ENCODE peak calls at places on chromosome 11, in five cellular contexts. L, O, G, V and E are unnamed samples.

GRCh38 chr11:84800755-84801346 is 826.3 kb downstream of the DLG2 start:
- DNase-seq in V (no peak), L (no peak), G (no peak), O (peak), E (no peak)

GRCh38 chr11:2516276-2517015 is 71.6 kb downstream of the KCNQ1 start:
- DNase-seq in O (no peak), L (no peak), V (peak), G (no peak), E (peak)

GRCh38 chr11:110374921-110375320 is 54.8 kb upstream of the FDX1 start:
- DNase-seq in O (no peak), L (peak), G (no peak), V (no peak), E (no peak)

GRCh38 chr11:17735823-17736772 is 1.5 kb downstream of the KCNC1 start:
- DNase-seq in L (no peak), V (no peak), O (no peak), G (no peak), E (no peak)

GRCh38 chr11:119614227-119615002 is 114.6 kb downstream of the NECTIN1 start:
- DNase-seq in L (no peak), V (no peak), G (no peak), O (no peak), E (no peak)

GRCh38 chr11:35035894-35036408 is 103.0 kb upstream of the CD44 start:
- DNase-seq in L (peak), O (peak), G (no peak), V (no peak), E (no peak)

GRCh38 chr11:68844801-68845200 is 3.1 kb upstream of the CPT1A start:
- DNase-seq in V (no peak), G (no peak), L (no peak), O (no peak), E (no peak)

GRCh38 chr11:2390871-2391662 is 9.5 kb upstream of the TSSC4 start:
- DNase-seq in L (no peak), O (peak), V (no peak), G (no peak), E (no peak)

GRCh38 chr11:77569671-77570070 is 20.1 kb upstream of the AQP11 start:
- DNase-seq in L (no peak), G (no peak), V (no peak), O (no peak), E (no peak)

GRCh38 chr11:95005642-95006041 is 19.4 kb upstream of the KDM4E start:
- DNase-seq in O (no peak), V (no peak), L (no peak), G (no peak), E (no peak)

GRCh38 chr11:39668640-39669039 is 1790.8 kb downstream of the LRRC4C start:
- DNase-seq in G (no peak), V (no peak), L (no peak), O (no peak), E (no peak)

GRCh38 chr11:394034-394857 is at the start of gene PKP3:
- DNase-seq in G (no peak), V (no peak), O (peak), L (no peak), E (peak)

GRCh38 chr11:82733444-82734119 is at the start of gene FAM181B:
- DNase-seq in V (peak), L (peak), O (no peak), G (peak), E (peak)

DNA sequence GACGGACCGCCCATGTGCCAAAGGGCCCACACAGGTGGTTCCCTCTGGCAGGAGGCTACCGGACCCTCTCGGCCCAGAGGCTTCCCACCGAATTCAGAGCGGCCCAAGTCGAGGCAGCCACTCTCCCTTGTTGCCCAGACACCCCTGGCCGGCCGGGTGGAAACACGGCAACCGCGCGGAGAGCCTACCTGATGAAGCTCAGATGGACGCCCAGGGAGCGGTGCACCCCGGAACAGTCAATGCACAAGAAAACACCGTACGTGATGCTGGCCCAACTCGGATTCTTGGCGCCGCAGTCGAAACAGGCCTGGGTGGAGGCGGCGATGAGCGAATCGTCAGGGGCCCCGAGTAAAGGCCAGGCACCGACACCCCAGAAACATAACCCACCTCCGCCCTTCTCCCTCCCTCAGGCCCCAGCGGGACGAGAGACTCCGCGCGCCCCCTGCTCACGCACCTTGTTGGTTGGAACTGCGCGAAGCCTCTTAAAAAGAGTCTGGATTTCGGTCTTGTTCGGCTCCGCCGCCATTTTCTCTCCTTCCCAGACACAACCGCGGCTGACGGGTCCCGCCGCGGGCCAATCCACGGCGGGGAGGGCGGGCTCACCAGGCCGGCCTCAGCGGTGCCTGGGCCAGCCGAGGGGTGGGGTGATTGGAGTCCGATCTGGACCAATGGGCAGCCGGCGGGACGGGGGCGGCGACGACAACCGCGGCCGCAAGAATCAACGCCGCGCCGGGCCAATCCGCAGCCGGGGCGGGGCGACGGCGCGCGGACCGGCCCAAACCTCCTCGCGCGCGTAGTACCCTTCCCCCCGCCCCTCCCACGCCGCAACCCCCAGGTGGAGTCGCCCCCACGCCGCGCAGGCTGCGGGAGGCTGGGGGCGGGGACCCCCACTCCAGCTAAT is at the start of gene ARFGAP2:
- DNase-seq in L (peak), V (peak), G (peak), O (peak), E (peak)
- TF ChIP-seq POLR2A in L (no peak), V (no peak), G (peak), O (no peak), E (no peak)

GRCh38 chr11:121451982-121452608 is at the start of gene SORL1:
- DNase-seq in G (peak), V (peak), O (peak), L (peak), E (peak)
- TF ChIP-seq POLR2A in G (peak), V (no peak), O (no peak), L (peak), E (no peak)

DNA sequence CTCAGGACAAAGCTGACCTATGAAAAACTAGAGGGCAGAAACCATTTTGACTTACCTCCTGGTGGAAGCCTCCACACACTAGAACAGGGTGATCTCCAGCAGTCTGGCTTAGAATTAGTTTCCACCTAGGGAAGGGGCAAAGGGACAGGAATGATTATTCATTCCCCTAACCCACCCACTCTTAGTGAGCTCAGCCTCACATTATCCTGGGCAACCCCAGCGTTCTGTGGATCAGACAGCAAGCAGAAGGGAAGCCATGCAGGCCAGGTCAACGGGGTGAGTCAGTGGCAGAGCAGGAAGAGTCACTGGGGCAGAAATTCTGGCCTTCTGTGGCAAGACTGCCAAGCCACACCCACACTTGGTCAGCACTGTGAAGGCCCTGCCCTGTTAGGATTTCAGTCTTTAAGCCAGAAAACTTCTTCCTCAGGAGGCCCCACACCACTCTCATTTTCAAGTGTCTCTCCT is 10.5 kb downstream of the NUMA1 start:
- DNase-seq in L (peak), V (peak), O (peak), G (peak), E (peak)
- TF ChIP-seq POLR2A in L (peak), V (no peak), O (peak), G (peak), E (no peak)

DNA sequence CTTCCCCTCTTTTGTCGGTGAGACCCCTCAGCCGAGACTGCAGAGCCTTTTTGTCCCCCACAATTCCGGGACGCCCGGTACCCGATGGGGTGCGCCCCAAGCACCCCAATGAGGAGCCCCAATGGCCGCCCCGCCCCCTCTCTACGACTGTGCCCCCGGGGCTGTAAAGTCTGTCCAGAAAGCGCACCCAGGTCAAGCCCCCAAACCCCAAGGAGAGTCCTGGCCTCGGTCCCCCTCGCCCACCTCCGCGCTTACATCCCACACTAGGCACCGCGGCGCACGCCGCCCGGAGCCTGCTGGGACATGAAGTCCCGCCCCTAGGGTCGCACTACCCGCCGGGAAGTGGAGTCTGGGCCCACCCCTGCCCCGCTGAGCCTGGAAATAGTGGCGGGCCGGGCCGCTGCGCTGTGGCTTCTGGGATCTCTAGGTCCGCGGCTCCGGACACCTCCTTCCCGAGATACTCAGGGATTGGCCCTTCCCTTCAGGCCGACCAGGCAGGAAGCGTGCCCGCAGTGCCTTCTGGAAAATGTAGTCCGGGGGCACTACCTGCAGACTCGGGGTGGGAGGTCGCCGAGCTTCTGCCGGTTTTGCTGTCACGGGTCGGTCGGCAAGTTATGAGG is at the start of gene MEN1:
- DNase-seq in L (peak), V (peak), G (peak), O (peak), E (peak)
- TF ChIP-seq POLR2A in L (peak), V (no peak), G (peak), O (peak), E (peak)